ENCODE peak calls at places on chromosomes 11 and 22, in eight cellular contexts. X is GM23248, L is astrocyte, T is fibroblast of lung, K is HCT116, I is A549, F is neuronal stem cell, R is endothelial cell of umbilical vein. V is an unnamed sample.

GRCh38 chr11:494761-495536 is 12.1 kb downstream of the RNH1 start:
- DNase-seq in X (no peak), L (no peak), T (no peak), K (no peak), I (no peak), F (no peak), R (no peak), V (no peak)

GRCh38 chr11:61157743-61158142 is 3.5 kb downstream of the VPS37C start:
- DNase-seq in X (no peak), L (no peak), T (no peak), K (no peak), I (no peak), F (no peak), R (no peak), V (no peak)

GRCh38 chr11:58075781-58076180 is 45.0 kb downstream of the OR6Q1 start:
- DNase-seq in X (peak; percentile 76), L (peak; percentile 41), T (peak; percentile 54), K (no peak), I (no peak), F (no peak), R (no peak), V (no peak)

GRCh38 chr22:19129871-19130270 is 1.2 kb upstream of the TSSK2 start:
- DNase-seq in X (no peak), L (no peak), T (no peak), K (no peak), I (no peak), F (no peak), R (no peak), V (no peak)

GRCh38 chr11:74212533-74212932 is 41.4 kb downstream of the PPME1 start:
- DNase-seq in X (peak; percentile 39), L (peak; percentile 11), T (peak; percentile 39), K (no peak), I (no peak), F (no peak), R (no peak), V (no peak)

GRCh38 chr11:122804161-122804560 is 34.1 kb upstream of the CRTAM start:
- DNase-seq in X (peak; percentile 88), L (no peak), T (peak; percentile 57), K (no peak), I (no peak), F (no peak), R (no peak), V (no peak)

GRCh38 chr11:10379022-10379421 is 74.1 kb downstream of the ADM start:
- DNase-seq in X (no peak), L (no peak), T (no peak), K (no peak), I (peak; percentile 22), F (peak; percentile 32), R (peak; percentile 21), V (peak; percentile 11)

GRCh38 chr11:8870461-8871282 is 40.3 kb upstream of the AKIP1 start:
- DNase-seq in X (peak; percentile 70), L (peak; percentile 75), T (peak; percentile 83), K (peak; percentile 68), I (peak; percentile 58), F (peak; percentile 58), R (peak; percentile 68), V (peak; percentile 56)

GRCh38 chr22:30891443-30891755 is 77.2 kb downstream of the MORC2 start:
- DNase-seq in X (no peak), L (no peak), T (no peak), K (no peak), I (no peak), F (no peak), R (no peak), V (no peak)

GRCh38 chr11:109677240-109677639 is 255.2 kb downstream of the C11orf87 start:
- DNase-seq in X (no peak), L (no peak), T (no peak), K (no peak), I (no peak), F (no peak), R (no peak), V (no peak)

GRCh38 chr22:42788466-42788865 is 67.8 kb upstream of the A4GALT start:
- DNase-seq in X (no peak), L (no peak), T (no peak), K (no peak), I (no peak), F (no peak), R (no peak), V (no peak)

GRCh38 chr11:64298966-64299846 is 952 bp upstream of the CATSPERZ start:
- DNase-seq in X (peak; percentile 68), L (no peak), T (no peak), K (no peak), I (no peak), F (no peak), R (peak; percentile 21), V (peak; percentile 4)

GRCh38 chr22:40857309-40857851 is 432 bp downstream of the XPNPEP3 start:
- DNase-seq in X (peak; percentile 49), L (no peak), T (no peak), K (no peak), I (no peak), F (no peak), R (no peak), V (no peak)

GRCh38 chr22:26047516-26047915 is 121.7 kb upstream of the SEZ6L start:
- DNase-seq in X (no peak), L (no peak), T (no peak), K (no peak), I (no peak), F (no peak), R (no peak), V (no peak)

GRCh38 chr11:60872124-60872951 is 5.0 kb downstream of the ZP1 start:
- DNase-seq in X (peak; percentile 77), L (peak; percentile 30), T (peak; percentile 49), K (no peak), I (no peak), F (no peak), R (no peak), V (peak; percentile 47)

GRCh38 chr11:66951927-66952337 is 6.3 kb downstream of the PC start:
- DNase-seq in X (no peak), L (no peak), T (no peak), K (no peak), I (no peak), F (no peak), R (peak; percentile 18), V (no peak)

GRCh38 chr22:36910461-36910860 is 3.0 kb upstream of the CSF2RB start:
- DNase-seq in X (peak; percentile 17), L (no peak), T (peak; percentile 4), K (no peak), I (no peak), F (no peak), R (no peak), V (no peak)

GRCh38 chr11:15371533-15371932 is 256.8 kb downstream of the INSC start:
- DNase-seq in X (no peak), L (no peak), T (no peak), K (no peak), I (no peak), F (no peak), R (no peak), V (no peak)

GRCh38 chr11:19792510-19792909 is 79.9 kb downstream of the NAV2 start:
- DNase-seq in X (no peak), L (no peak), T (no peak), K (no peak), I (no peak), F (no peak), R (no peak), V (no peak)

DNA sequence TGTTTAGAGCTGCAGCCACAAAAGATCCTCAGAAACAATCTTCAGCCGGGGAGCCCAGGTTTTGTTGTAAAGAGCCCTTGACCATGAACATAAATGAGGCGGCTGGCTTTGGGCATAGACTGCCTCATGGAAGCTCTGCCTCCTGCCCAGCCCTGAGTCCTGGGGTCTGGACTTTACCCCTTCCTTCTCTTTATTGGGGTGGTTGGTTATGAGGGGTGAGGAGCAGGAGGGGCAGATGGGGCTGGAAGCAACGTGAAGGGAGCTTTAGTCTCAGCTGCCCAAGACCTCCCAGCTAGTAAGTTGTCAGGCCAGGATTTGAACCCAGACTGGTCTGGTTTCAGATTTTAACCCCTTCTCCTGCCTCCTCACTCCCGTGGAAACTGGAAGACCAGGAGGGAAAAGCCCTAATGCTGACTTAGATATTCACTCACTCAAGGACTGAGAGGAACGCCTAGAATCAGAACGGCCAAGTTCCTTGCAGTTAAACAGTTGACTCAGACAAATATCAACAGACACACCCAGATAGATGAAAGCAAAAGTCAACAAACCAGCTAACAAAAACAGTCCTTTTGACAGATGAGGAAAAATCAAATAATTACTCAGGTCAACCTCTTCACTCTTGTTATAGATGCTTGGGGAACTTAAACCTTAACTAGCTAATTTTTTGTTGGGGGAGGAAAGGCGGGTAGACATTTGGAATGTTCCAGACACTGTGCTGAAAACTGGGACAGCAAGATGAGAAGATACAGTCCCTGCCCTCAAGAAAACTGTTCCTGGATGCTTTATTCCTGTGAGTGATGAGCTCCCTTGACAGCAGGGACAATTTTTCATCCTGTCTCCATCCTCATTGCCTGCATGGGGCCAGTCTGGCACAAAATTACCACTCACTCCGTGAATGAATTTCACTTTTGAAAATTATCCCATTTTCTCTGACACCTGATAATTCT is 20.7 kb upstream of the ARRB1 start:
- DNase-seq in X (peak; percentile 68), L (no peak), T (no peak), K (no peak), I (peak; percentile 73), F (no peak), R (no peak), V (no peak)
- H3K4me2 ChIP-seq in X (peak overlapping the region; percentile 7), L (no peak overlapping the region), T (peak overlapping the region; percentile 26), K (peak overlapping the region; percentile 65), I (peak overlapping the region; percentile 84), F (no peak overlapping the region), R (no peak overlapping the region), V (no peak overlapping the region)

DNA sequence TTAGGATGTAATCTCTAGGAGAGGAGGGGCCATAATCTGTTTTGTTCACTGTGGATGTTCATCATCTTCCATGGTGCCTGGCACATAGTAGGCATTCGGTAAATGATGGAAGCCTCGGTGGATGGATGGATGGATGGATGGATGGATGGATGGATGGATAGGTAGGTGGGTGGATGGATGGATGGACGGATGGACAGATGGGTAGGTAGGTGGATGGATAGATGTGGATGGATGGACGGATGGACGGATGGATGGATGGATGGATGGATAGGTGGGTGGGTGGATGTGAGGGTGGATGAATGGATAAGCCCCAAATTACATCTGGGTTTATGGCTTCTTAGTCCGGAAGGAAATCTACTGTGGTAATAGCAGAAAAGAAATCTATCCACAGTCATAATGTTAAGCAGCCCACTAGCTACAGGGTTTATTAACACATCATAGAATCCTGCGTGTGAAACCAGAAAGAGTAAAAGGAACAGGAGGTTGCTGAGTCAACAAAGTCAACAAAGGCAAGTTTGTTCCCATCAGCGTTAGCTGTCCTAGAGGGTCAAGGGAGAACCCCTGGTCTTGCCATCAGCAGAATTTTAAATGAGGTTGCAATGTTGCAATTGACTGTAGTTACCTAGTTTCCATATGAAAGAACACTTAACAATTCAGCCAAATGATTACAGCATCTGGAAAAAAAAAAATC is 82.8 kb downstream of the C11orf91 start:
- DNase-seq in X (no peak), L (no peak), T (peak; percentile 20), K (no peak), I (no peak), F (no peak), R (no peak), V (no peak)
- H3K4me1 ChIP-seq in X (peaks cover 50% of the 10 kb centered on the region), L (peaks cover 36% of the 10 kb centered on the region), T (peaks cover 3% of the 10 kb centered on the region), K (no peaks in the 10 kb centered on the region), I (no peaks in the 10 kb centered on the region), F (no peaks in the 10 kb centered on the region), R (no peaks in the 10 kb centered on the region), V (peaks cover 32% of the 10 kb centered on the region)

GRCh38 chr11:70536051-70536877 is 137.9 kb downstream of the CTTN start:
- DNase-seq in X (no peak), L (no peak), T (no peak), K (no peak), I (no peak), F (no peak), R (no peak), V (no peak)
- H3K9me3 ChIP-seq in X (no peaks in the 10 kb centered on the region), L (no peaks in the 10 kb centered on the region), T (no peaks in the 10 kb centered on the region), K (no peaks in the 10 kb centered on the region), I (no peaks in the 10 kb centered on the region), F (no peaks in the 10 kb centered on the region), R (no peaks in the 10 kb centered on the region), V (no peaks in the 10 kb centered on the region)

GRCh38 chr11:89119426-89119825 is 53.6 kb upstream of the GRM5 start:
- DNase-seq in X (no peak), L (peak; percentile 5), T (peak; percentile 24), K (no peak), I (no peak), F (peak; percentile 21), R (peak; percentile 72), V (no peak)
- H3K4me2 ChIP-seq in X (no peak overlapping the region), L (no peak overlapping the region), T (no peak overlapping the region), K (no peak overlapping the region), I (no peak overlapping the region), F (no peak overlapping the region), R (no peak overlapping the region), V (no peak overlapping the region)

V was measured in MM.1S.